ENCODE peak calls at places on chromosome 1, in five cellular contexts. P, Q, J, A and V are unnamed samples.

GRCh38 chr1:159945483-159946241 is at the start of gene IGSF9:
- DNase-seq in P (peak; percentile 78), Q (peak; percentile 91), J (peak; percentile 86), A (peak; percentile 91), V (peak; percentile 61)

GRCh38 chr1:223328566-223328965 is 35.4 kb downstream of the SUSD4 start:
- DNase-seq in P (no peak), Q (no peak), J (no peak), A (no peak), V (no peak)

GRCh38 chr1:59595774-59596173 is 219.0 kb upstream of the HOOK1 start:
- DNase-seq in P (no peak), Q (no peak), J (no peak), A (no peak), V (no peak)

GRCh38 chr1:234276389-234276788 is 96.9 kb upstream of the COA6 start:
- DNase-seq in P (no peak), Q (no peak), J (no peak), A (no peak), V (no peak)

GRCh38 chr1:168135982-168136708 is 585 bp downstream of the GPR161 start:
- DNase-seq in P (no peak), Q (no peak), J (no peak), A (peak; percentile 32), V (no peak)

GRCh38 chr1:163071381-163072255 is 2.5 kb downstream of the RGS4 start:
- DNase-seq in P (peak; percentile 73), Q (peak; percentile 68), J (no peak), A (peak; percentile 57), V (peak; percentile 43)

GRCh38 chr1:194069831-194070218 is 883.4 kb upstream of the B3GALT2 start:
- DNase-seq in P (no peak), Q (no peak), J (no peak), A (no peak), V (no peak)

GRCh38 chr1:73674945-73675561 is 522.9 kb downstream of the LRRIQ3 start:
- DNase-seq in P (peak; percentile 11), Q (no peak), J (no peak), A (no peak), V (peak; percentile 6)

GRCh38 chr1:219465247-219466093 is 147.4 kb downstream of the ZC3H11B start:
- DNase-seq in P (no peak), Q (no peak), J (no peak), A (no peak), V (no peak)

GRCh38 chr1:69139007-69139406 is 428.7 kb upstream of the LRRC7 start:
- DNase-seq in P (no peak), Q (no peak), J (no peak), A (no peak), V (no peak)

GRCh38 chr1:206890690-206891089 is 6.6 kb upstream of the IL24 start:
- DNase-seq in P (no peak), Q (no peak), J (no peak), A (no peak), V (no peak)

GRCh38 chr1:24503003-24503751 is 541 bp downstream of the RCAN3 start:
- DNase-seq in P (peak; percentile 17), Q (no peak), J (no peak), A (peak; percentile 32), V (no peak)

GRCh38 chr1:28887418-28887834 is 26.9 kb upstream of the EPB41 start:
- DNase-seq in P (peak; percentile 20), Q (peak; percentile 42), J (peak; percentile 71), A (peak; percentile 45), V (peak; percentile 53)

GRCh38 chr1:30700528-30701265 is 22.7 kb downstream of the MATN1 start:
- DNase-seq in P (no peak), Q (no peak), J (no peak), A (no peak), V (no peak)

GRCh38 chr1:188986751-188987417 is 1490.8 kb downstream of the BRINP3 start:
- DNase-seq in P (no peak), Q (no peak), J (no peak), A (no peak), V (no peak)

DNA sequence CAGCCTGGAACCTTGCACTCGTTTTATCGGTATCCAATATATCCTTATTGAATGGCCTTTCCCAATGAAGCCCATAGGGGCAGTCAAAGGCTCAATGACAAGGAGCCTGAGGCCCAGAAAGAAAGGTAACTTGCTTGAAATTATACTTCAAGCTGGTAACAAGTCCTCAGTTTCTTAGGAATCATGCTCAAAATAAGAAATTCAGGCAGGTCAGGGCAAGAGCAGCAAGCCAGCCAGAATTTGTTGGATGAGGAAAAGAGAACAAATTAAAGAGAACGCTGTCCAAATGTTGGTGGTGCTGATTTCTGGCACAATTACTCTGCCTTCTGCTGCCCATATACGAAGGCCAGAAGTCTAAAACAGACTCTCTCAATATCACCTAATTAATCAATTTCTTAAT is 77.6 kb downstream of the DDX20 start:
- DNase-seq in P (no peak), Q (no peak), J (no peak), A (no peak), V (no peak)
- TF ChIP-seq CTCF in P (no peak), Q (no peak), J (no peak), A (no peak), V (no peak)

DNA sequence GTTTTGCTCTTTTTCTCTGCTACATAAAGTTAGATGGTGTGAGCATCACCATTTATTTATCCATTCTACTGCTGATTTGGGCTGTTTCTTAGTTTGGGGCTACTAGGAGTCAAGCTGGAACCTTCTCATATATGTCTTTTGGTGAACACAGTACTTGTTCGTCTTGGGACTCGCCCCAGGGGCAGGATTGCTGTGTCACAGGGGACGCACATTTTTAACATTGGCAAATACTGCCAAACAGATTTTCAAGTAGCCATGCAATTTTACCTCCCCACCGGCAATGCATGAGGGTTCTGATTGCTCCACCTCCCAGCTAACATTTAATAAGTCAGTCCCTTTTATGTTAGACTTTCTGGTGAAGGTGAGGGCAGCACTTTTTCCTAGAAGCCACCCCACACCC is 7.5 kb upstream of the IFFO2 start:
- DNase-seq in P (no peak), Q (no peak), J (no peak), A (no peak), V (no peak)
- TF ChIP-seq CTCF in P (no peak), Q (no peak), J (no peak), A (no peak), V (no peak)

GRCh38 chr1:64861611-64862010 is 104.7 kb downstream of the JAK1 start:
- DNase-seq in P (peak; percentile 47), Q (peak; percentile 35), J (no peak), A (peak; percentile 24), V (no peak)
- TF ChIP-seq CTCF in P (peak; percentile 46), Q (no peak), J (no peak), A (peak; percentile 26), V (peak; percentile 31)

GRCh38 chr1:235639586-235640205 is 9.9 kb downstream of the GNG4 start:
- DNase-seq in P (no peak), Q (no peak), J (peak; percentile 29), A (no peak), V (no peak)

GRCh38 chr1:235637756-235638155 is 11.8 kb downstream of the GNG4 start:
- DNase-seq in P (no peak), Q (no peak), J (no peak), A (no peak), V (no peak)

GRCh38 chr1:235632538-235633219 is 16.9 kb downstream of the GNG4 start:
- DNase-seq in P (peak; percentile 63), Q (no peak), J (no peak), A (no peak), V (peak; percentile 75)

GRCh38 chr1:235633220-235633540 is 16.4 kb downstream of the GNG4 start:
- DNase-seq in P (no peak), Q (no peak), J (no peak), A (no peak), V (no peak)

DNA sequence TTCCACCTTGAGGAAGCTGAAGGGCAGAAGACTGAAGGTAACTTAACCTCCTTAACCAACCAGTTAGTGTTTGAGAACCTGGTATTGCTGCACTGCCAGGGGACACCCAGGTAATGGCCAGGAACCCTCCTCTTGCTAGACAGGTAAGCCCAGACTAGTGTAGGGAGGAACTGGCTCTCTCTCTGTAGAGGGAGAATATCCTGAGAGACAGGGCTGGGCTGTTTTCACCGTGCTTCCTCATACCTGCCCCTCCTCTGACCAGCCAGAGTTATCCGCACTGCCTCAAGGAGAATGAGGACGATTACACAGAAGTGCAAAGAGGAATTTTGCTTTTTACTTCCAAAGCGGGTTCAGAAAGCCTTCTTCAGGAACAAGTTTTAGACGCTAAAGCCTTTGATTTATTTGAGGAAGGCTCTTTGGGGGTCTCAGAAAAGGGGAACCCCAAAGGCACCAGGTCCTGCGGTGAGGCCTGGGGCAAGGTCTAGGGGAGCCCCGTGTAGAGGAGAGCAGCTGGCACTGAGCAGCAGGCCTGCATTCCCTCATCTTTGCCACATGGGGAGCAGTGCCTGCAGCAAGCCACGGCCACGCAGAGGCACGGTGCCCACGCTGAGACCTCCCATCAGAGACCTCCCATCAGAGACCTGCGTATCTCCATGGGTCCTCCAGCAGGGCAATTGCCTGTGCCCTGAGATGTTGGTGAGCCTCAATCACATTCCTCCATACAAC is 13.5 kb downstream of the GNG4 start:
- DNase-seq in P (no peak), Q (no peak), J (no peak), A (no peak), V (no peak)
- TF ChIP-seq CTCF in P (no peak), Q (no peak), J (no peak), A (no peak), V (no peak)